ENCODE peak calls at places on chromosomes 12 and 14, in six cellular contexts. Z is CD8-positive, alpha-beta T cell; L is left ventricle myocardium inferior; G is mesendoderm; H is ovary; P is vagina. K is an unnamed sample.
A peak's percentile ranks its signal among the peaks of the same experiment; 100 is the strongest.

GRCh38 chr12:57836442-57837375 is 9.8 kb downstream of the CTDSP2 start:
- DNase-seq in Z (no peak), L (peak; percentile 87), G (peak; percentile 86), H (peak; percentile 92), P (no peak), K (no peak)

GRCh38 chr12:87428701-87429277 is 600.4 kb downstream of the C12orf50 start:
- DNase-seq in Z (no peak), L (no peak), G (no peak), H (no peak), P (no peak), K (no peak)

GRCh38 chr14:63890553-63890952 is 37.7 kb downstream of the SYNE2 start:
- DNase-seq in Z (no peak), L (no peak), G (no peak), H (no peak), P (no peak), K (no peak)

GRCh38 chr12:25372969-25373368 is 122.2 kb upstream of the KRAS start:
- DNase-seq in Z (no peak), L (no peak), G (no peak), H (no peak), P (no peak), K (no peak)

GRCh38 chr14:68879321-68879781 is 86.5 kb upstream of the ZFP36L1 start:
- DNase-seq in Z (no peak), L (no peak), G (no peak), H (no peak), P (no peak), K (no peak)

GRCh38 chr14:104819361-104819771 is 18.5 kb downstream of the ZBTB42 start:
- DNase-seq in Z (no peak), L (no peak), G (no peak), H (no peak), P (no peak), K (no peak)

GRCh38 chr12:100672075-100672592 is 98.7 kb downstream of the GAS2L3 start:
- DNase-seq in Z (no peak), L (no peak), G (peak; percentile 75), H (no peak), P (no peak), K (no peak)

GRCh38 chr12:118746960-118747359 is 234.4 kb upstream of the SRRM4 start:
- DNase-seq in Z (no peak), L (no peak), G (no peak), H (no peak), P (no peak), K (no peak)

GRCh38 chr12:92539966-92540791 is 162.6 kb upstream of the PLEKHG7 start:
- DNase-seq in Z (no peak), L (peak; percentile 27), G (peak; percentile 34), H (no peak), P (no peak), K (no peak)

GRCh38 chr12:6372403-6373003 is 2.9 kb downstream of the SCNN1A start:
- DNase-seq in Z (no peak), L (no peak), G (peak; percentile 50), H (no peak), P (no peak), K (no peak)

GRCh38 chr12:26271024-26271423 is 75.7 kb downstream of the SSPN start:
- DNase-seq in Z (no peak), L (no peak), G (peak; percentile 80), H (no peak), P (no peak), K (no peak)

GRCh38 chr14:95329941-95330340 is 10.2 kb upstream of the CLMN start:
- DNase-seq in Z (no peak), L (no peak), G (no peak), H (no peak), P (no peak), K (no peak)

GRCh38 chr14:59869381-59870255 is 958 bp downstream of the RTN1 start:
- DNase-seq in Z (no peak), L (no peak), G (peak; percentile 14), H (no peak), P (no peak), K (no peak)

GRCh38 chr12:107320929-107321618 is 227.7 kb upstream of the CRY1 start:
- DNase-seq in Z (peak; percentile 49), L (no peak), G (peak; percentile 60), H (no peak), P (no peak), K (peak; percentile 63)

GRCh38 chr14:32366256-32366655 is 37.2 kb downstream of the AKAP6 start:
- DNase-seq in Z (no peak), L (no peak), G (peak; percentile 53), H (no peak), P (no peak), K (no peak)

GRCh38 chr12:27870939-27871338 is 90.9 kb upstream of the MANSC4 start:
- DNase-seq in Z (no peak), L (no peak), G (no peak), H (no peak), P (no peak), K (no peak)

GRCh38 chr12:45217846-45218245 is 2.0 kb downstream of the ANO6 start:
- DNase-seq in Z (no peak), L (no peak), G (no peak), H (no peak), P (no peak), K (no peak)

GRCh38 chr12:45215419-45216296 is at the start of gene ANO6:
- DNase-seq in Z (peak; percentile 37), L (peak; percentile 89), G (peak; percentile 93), H (peak; percentile 85), P (no peak), K (peak; percentile 59)

GRCh38 chr12:45216297-45216982 is 545 bp downstream of the ANO6 start:
- DNase-seq in Z (peak; percentile 6), L (peak; percentile 51), G (peak; percentile 79), H (peak; percentile 63), P (no peak), K (peak; percentile 15)

GRCh38 chr12:45214739-45215418 is 1.0 kb upstream of the ANO6 start:
- DNase-seq in Z (no peak), L (no peak), G (no peak), H (peak; percentile 41), P (no peak), K (no peak)

DNA sequence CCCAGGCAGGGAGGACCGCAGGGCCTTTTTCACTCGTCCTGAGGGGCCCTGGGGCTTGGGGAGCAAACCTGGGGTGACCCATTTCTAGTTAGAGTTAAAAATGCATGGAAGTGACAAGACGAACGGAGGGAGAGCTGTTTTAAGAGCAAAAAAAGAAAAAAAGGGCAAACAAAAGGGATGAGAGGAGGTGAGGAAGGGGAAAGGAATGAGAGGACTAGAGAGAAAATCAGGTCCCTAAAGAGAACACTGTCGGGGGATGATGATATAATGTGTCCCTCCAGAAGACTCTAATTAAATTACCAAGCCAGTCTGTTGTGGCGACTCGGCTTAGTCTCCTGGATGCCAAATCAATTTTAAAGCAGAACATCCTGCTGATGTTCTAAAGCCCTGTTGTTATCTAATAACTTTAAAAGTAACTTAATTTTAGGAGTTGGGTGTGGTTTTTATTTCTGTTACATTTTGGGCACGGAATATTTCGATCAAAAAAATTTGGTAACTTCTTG is 1.1 kb downstream of the ANO6 start:
- DNase-seq in Z (no peak), L (no peak), G (no peak), H (no peak), P (no peak), K (no peak)
- H3K4me1 ChIP-seq in Z (peaks cover 24% of the 10 kb centered on the region), L (peaks cover 56% of the 10 kb centered on the region), G (peaks cover 20% of the 10 kb centered on the region), H (peaks cover 17% of the 10 kb centered on the region), P (peaks cover 41% of the 10 kb centered on the region), K (peaks cover 19% of the 10 kb centered on the region)

DNA sequence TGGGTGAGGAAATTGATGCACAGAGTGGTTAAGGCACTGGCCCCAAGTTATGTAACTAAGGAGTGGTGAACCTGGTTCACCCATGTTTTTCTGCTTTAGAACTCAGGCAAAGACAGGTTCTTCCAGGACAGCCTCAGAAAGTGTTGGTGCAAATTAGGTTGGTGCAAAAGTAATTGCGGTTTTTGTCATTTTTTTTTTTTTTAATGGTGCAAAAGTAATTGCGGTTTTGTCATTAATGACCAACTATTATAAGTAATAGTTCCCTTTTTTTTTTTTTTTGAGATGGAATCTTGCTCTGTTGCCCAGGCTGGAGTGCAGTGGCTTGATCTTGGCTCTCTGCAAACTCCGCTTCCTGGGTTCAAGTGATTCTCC is 5.2 kb upstream of the SSH1 start:
- DNase-seq in Z (no peak), L (no peak), G (no peak), H (no peak), P (no peak), K (no peak)
- H3K4me3 ChIP-seq in Z (no peak overlapping the region), L (no peak overlapping the region), G (no peak overlapping the region), H (no peak overlapping the region), P (no peak overlapping the region), K (no peak overlapping the region)

GRCh38 chr12:45704968-45705367 is 24.5 kb upstream of the ARID2 start:
- DNase-seq in Z (no peak), L (no peak), G (no peak), H (no peak), P (no peak), K (no peak)
- H3K4me1 ChIP-seq in Z (no peaks in the 10 kb centered on the region), L (peaks cover 27% of the 10 kb centered on the region), G (peaks cover 6% of the 10 kb centered on the region), H (no peaks in the 10 kb centered on the region), P (no peaks in the 10 kb centered on the region), K (no peaks in the 10 kb centered on the region)

GRCh38 chr12:4540633-4541032 is 1.9 kb downstream of the RAD51AP1 start:
- DNase-seq in Z (no peak), L (no peak), G (no peak), H (no peak), P (no peak), K (no peak)
- H3K4me3 ChIP-seq in Z (no peak overlapping the region), L (no peak overlapping the region), G (no peak overlapping the region), H (no peak overlapping the region), P (no peak overlapping the region), K (no peak overlapping the region)

GRCh38 chr14:99684356-99684952 is 356 bp downstream of the CYP46A1 start:
- DNase-seq in Z (no peak), L (no peak), G (peak; percentile 32), H (no peak), P (no peak), K (no peak)
- H3K4me1 ChIP-seq in Z (peaks cover 8% of the 10 kb centered on the region), L (peaks cover 16% of the 10 kb centered on the region), G (peaks cover 4% of the 10 kb centered on the region), H (peaks cover 2% of the 10 kb centered on the region), P (peaks cover 18% of the 10 kb centered on the region), K (peaks cover 11% of the 10 kb centered on the region)

K was measured in effector memory CD4-positive, alpha-beta T cell.